ENCODE peak calls at places on chromosome 18, in five cellular contexts. F is IMR-90, D is endothelial cell, I is epithelial cell of esophagus, J is NCI-H1105. N is an unnamed sample.

GRCh38 chr18:1078301-1078700 is 173.6 kb downstream of the ADCYAP1 start:
- DNase-seq in D (no peak), J (no peak), I (no peak), F (no peak), N (no peak)

GRCh38 chr18:3869848-3870247 is 419.9 kb downstream of the TGIF1 start:
- DNase-seq in I (peak), J (peak), D (no peak), F (peak), N (no peak)

GRCh38 chr18:46502444-46502843 is 154.6 kb downstream of the LOXHD1 start:
- DNase-seq in D (peak), I (peak), F (peak), J (no peak), N (no peak)

GRCh38 chr18:79250236-79250993 is 145.3 kb upstream of the NFATC1 start:
- DNase-seq in J (no peak), F (no peak), I (no peak), D (no peak), N (no peak)

GRCh38 chr18:77110936-77111335 is 21.6 kb downstream of the MBP start:
- DNase-seq in I (no peak), F (no peak), D (no peak), J (no peak), N (no peak)

GRCh38 chr18:48324651-48325050 is 84.5 kb downstream of the ZBTB7C start:
- DNase-seq in J (no peak), F (no peak), D (no peak), I (peak), N (no peak)

GRCh38 chr18:43046324-43046723 is 69.2 kb downstream of the RIT2 start:
- DNase-seq in J (no peak), I (no peak), D (no peak), F (no peak), N (no peak)

GRCh38 chr18:77071711-77072292 is 60.8 kb downstream of the MBP start:
- DNase-seq in J (no peak), F (peak), D (no peak), I (peak), N (no peak)

GRCh38 chr18:69205925-69206324 is 194.8 kb upstream of the DOK6 start:
- DNase-seq in D (no peak), J (no peak), I (no peak), F (peak), N (no peak)

GRCh38 chr18:79590191-79591039 is 89.2 kb upstream of the CTDP1 start:
- DNase-seq in F (no peak), D (no peak), I (no peak), J (no peak), N (no peak)

GRCh38 chr18:64380117-64380516 is 231.2 kb upstream of the LINC00305 start:
- DNase-seq in F (no peak), J (no peak), D (no peak), I (no peak), N (no peak)

GRCh38 chr18:73153271-73153670 is 285.5 kb upstream of the NETO1 start:
- DNase-seq in I (peak), D (no peak), F (peak), J (no peak), N (no peak)

GRCh38 chr18:5975111-5975622 is 79.8 kb upstream of the TMEM200C start:
- DNase-seq in J (no peak), I (no peak), F (peak), D (no peak), N (no peak)

GRCh38 chr18:75727479-75727878 is 300.0 kb upstream of the SMIM21 start:
- DNase-seq in J (peak), D (peak), F (peak), I (peak), N (no peak)

GRCh38 chr18:56562479-56562878 is 75.9 kb downstream of the TXNL1 start:
- DNase-seq in J (no peak), I (no peak), F (no peak), D (no peak), N (no peak)

GRCh38 chr18:59220164-59220783 is 316 bp downstream of the GRP start:
- DNase-seq in J (peak), F (no peak), I (no peak), D (peak), N (no peak)

GRCh38 chr18:33536904-33537303 is 41.1 kb upstream of the ASXL3 start:
- DNase-seq in D (no peak), I (no peak), J (peak), F (no peak), N (no peak)

GRCh38 chr18:3605562-3606443 is 155.8 kb downstream of the TGIF1 start:
- DNase-seq in I (no peak), F (peak), D (no peak), J (no peak), N (no peak)

GRCh38 chr18:58612239-58613055 is 16.4 kb downstream of the ALPK2 start:
- DNase-seq in F (no peak), I (peak), D (no peak), J (no peak), N (no peak)

GRCh38 chr18:35458677-35459441 is 38.9 kb downstream of the INO80C start:
- DNase-seq in D (peak), F (peak), I (peak), J (no peak), N (no peak)

GRCh38 chr18:40375811-40376210 is 1579.2 kb upstream of the PIK3C3 start:
- DNase-seq in J (no peak), F (peak), D (no peak), I (no peak), N (no peak)

GRCh38 chr18:14940738-14941137 is 192.8 kb downstream of the ANKRD30B start:
- DNase-seq in D (no peak), F (no peak), I (no peak), J (no peak), N (peak)

GRCh38 chr18:48851563-48851962 is 99.2 kb downstream of the SMAD7 start:
- DNase-seq in F (no peak), D (no peak), I (no peak), J (no peak), N (no peak)

GRCh38 chr18:26190506-26190905 is 35.7 kb upstream of the TAF4B start:
- DNase-seq in D (no peak), I (no peak), F (no peak), J (no peak), N (no peak)

GRCh38 chr18:57150828-57151227 is 3.9 kb downstream of the BOD1L2 start:
- DNase-seq in J (peak), I (no peak), F (no peak), D (peak), N (no peak)

GRCh38 chr18:50429207-50429948 is 54.5 kb downstream of the SKA1 start:
- DNase-seq in F (peak), D (peak), I (peak), J (peak), N (no peak)

GRCh38 chr18:6482198-6482977 is 67.7 kb upstream of the L3MBTL4 start:
- DNase-seq in F (peak), J (no peak), I (peak), D (peak), N (no peak)

GRCh38 chr18:41745166-41746049 is 209.6 kb upstream of the PIK3C3 start:
- DNase-seq in I (peak), D (peak), F (peak), J (peak), N (no peak)

GRCh38 chr18:32770651-32771168 is 2.1 kb downstream of the KLHL14 start:
- DNase-seq in J (no peak), I (no peak), D (no peak), F (no peak), N (no peak)

GRCh38 chr18:70422061-70422965 is 133.5 kb downstream of the SOCS6 start:
- DNase-seq in D (no peak), I (peak), F (peak), J (peak), N (no peak)

GRCh38 chr18:68083131-68083530 is 566.6 kb upstream of the DSEL start:
- DNase-seq in F (peak), I (peak), D (no peak), J (no peak), N (no peak)

GRCh38 chr18:58269931-58270330 is 225.9 kb downstream of the NEDD4L start:
- DNase-seq in F (no peak), J (no peak), I (peak), D (no peak), N (no peak)

GRCh38 chr18:23450022-23450421 is 3.1 kb upstream of the RIOK3 start:
- DNase-seq in F (no peak), I (no peak), J (no peak), D (no peak), N (no peak)